ENCODE peak calls at places on chromosomes 3 and 15, in four cellular contexts. K, I, R and N are unnamed samples.

GRCh38 chr3:43013256-43013655 is 34.1 kb downstream of the GASK1A start:
- DNase-seq in I (no peak), R (no peak), K (no peak), N (no peak)

GRCh38 chr15:90145259-90145658 is 43.0 kb upstream of the IDH2 start:
- DNase-seq in I (no peak), K (no peak), R (peak), N (no peak)

GRCh38 chr3:179652467-179653105 is at the start of gene USP13:
- DNase-seq in R (peak), I (peak), K (peak), N (no peak)

GRCh38 chr3:94433811-94434210 is 370.9 kb downstream of the NSUN3 start:
- DNase-seq in K (no peak), I (no peak), R (no peak), N (no peak)

GRCh38 chr3:197542741-197543454 is 12.9 kb downstream of the BDH1 start:
- DNase-seq in R (no peak), K (peak), I (no peak), N (no peak)

GRCh38 chr15:95470529-95470928 is 860.0 kb upstream of the NR2F2 start:
- DNase-seq in R (no peak), I (no peak), K (no peak), N (no peak)

GRCh38 chr15:92915766-92916435 is 15.8 kb downstream of the CHD2 start:
- DNase-seq in I (no peak), R (no peak), K (no peak), N (no peak)

GRCh38 chr3:60742606-60743145 is 508.6 kb downstream of the FHIT start:
- DNase-seq in I (no peak), R (no peak), K (peak), N (no peak)

GRCh38 chr3:22372292-22372949 is 621.4 kb upstream of the ZNF385D start:
- DNase-seq in R (peak), I (no peak), K (peak), N (peak)

GRCh38 chr3:153051427-153052095 is 110.5 kb upstream of the RAP2B start:
- DNase-seq in I (peak), K (no peak), R (no peak), N (no peak)

GRCh38 chr15:72787521-72787920 is 4.0 kb upstream of the ADPGK start:
- DNase-seq in K (no peak), I (no peak), R (no peak), N (no peak)

GRCh38 chr15:83581381-83581780 is 72.5 kb upstream of the ADAMTSL3 start:
- DNase-seq in K (no peak), I (no peak), R (no peak), N (no peak)

GRCh38 chr3:180447156-180447555 is 154.8 kb upstream of the TTC14 start:
- DNase-seq in I (no peak), K (no peak), R (no peak), N (no peak)

GRCh38 chr3:132225664-132226063 is 91.5 kb upstream of the ACP3 start:
- DNase-seq in K (no peak), I (no peak), R (no peak), N (no peak)

GRCh38 chr3:53795176-53795575 is 51.0 kb downstream of the CHDH start:
- DNase-seq in R (no peak), K (no peak), I (no peak), N (no peak)

GRCh38 chr15:90396321-90396720 is 8.3 kb downstream of the IQGAP1 start:
- DNase-seq in K (no peak), I (no peak), R (no peak), N (no peak)

GRCh38 chr15:39219608-39220007 is 361.3 kb upstream of the THBS1 start:
- DNase-seq in K (no peak), I (no peak), R (no peak), N (no peak)

GRCh38 chr15:73387507-73388255 is 18.9 kb upstream of the HCN4 start:
- DNase-seq in K (no peak), I (no peak), R (peak), N (peak)

GRCh38 chr3:60598668-60599067 is 652.6 kb downstream of the FHIT start:
- DNase-seq in K (no peak), R (no peak), I (no peak), N (no peak)

GRCh38 chr3:47578119-47578630 is 490 bp downstream of the CSPG5 start:
- DNase-seq in K (peak), I (peak), R (peak), N (no peak)

GRCh38 chr3:111012388-111013248 is 59.0 kb upstream of the NECTIN3 start:
- DNase-seq in R (no peak), K (no peak), I (peak), N (no peak)

GRCh38 chr15:71899665-71900064 is 89.3 kb downstream of the NR2E3 start:
- DNase-seq in K (no peak), I (no peak), R (no peak), N (no peak)

GRCh38 chr3:14440531-14441239 is 38.3 kb downstream of the SLC6A6 start:
- DNase-seq in I (peak), K (no peak), R (no peak), N (no peak)

GRCh38 chr15:41474941-41475340 is 18.7 kb upstream of the ITPKA start:
- DNase-seq in I (no peak), R (no peak), K (no peak), N (no peak)

GRCh38 chr15:41825572-41826535 is 2.0 kb upstream of the JMJD7 start:
- DNase-seq in I (no peak), K (no peak), R (peak), N (no peak)

GRCh38 chr3:178236555-178237277 is 299.5 kb upstream of the KCNMB2 start:
- DNase-seq in R (no peak), K (no peak), I (no peak), N (no peak)

GRCh38 chr15:63389902-63390301 is 8.3 kb upstream of the CA12 start:
- DNase-seq in K (no peak), I (peak), R (no peak), N (peak)

GRCh38 chr3:66472313-66473134 is 28.3 kb downstream of the LRIG1 start:
- DNase-seq in I (no peak), R (no peak), K (no peak), N (no peak)

GRCh38 chr3:138254199-138254598 is 67.1 kb downstream of the ARMC8 start:
- DNase-seq in K (no peak), I (peak), R (no peak), N (no peak)

GRCh38 chr3:181564222-181564621 is 147.5 kb upstream of the SOX2 start:
- DNase-seq in I (no peak), R (no peak), K (no peak), N (no peak)

GRCh38 chr3:182644800-182645433 is 148.4 kb upstream of the ATP11B start:
- DNase-seq in I (no peak), K (no peak), R (no peak), N (no peak)

GRCh38 chr3:129564981-129565644 is 22.1 kb downstream of the H1-8 start:
- DNase-seq in K (no peak), I (no peak), R (peak), N (no peak)

GRCh38 chr3:102353804-102354203 is 81.0 kb upstream of the ZPLD1 start:
- DNase-seq in I (no peak), K (no peak), R (no peak), N (no peak)

GRCh38 chr15:80207887-80208286 is 44.1 kb downstream of the CTXND1 start:
- DNase-seq in K (no peak), R (no peak), I (peak), N (no peak)

GRCh38 chr3:33061782-33062181 is 35.2 kb downstream of the GLB1 start:
- DNase-seq in R (no peak), I (no peak), K (no peak), N (no peak)

GRCh38 chr3:20043398-20043797 is 3.2 kb downstream of the KAT2B start:
- DNase-seq in I (peak), R (peak), K (peak), N (peak)

GRCh38 chr3:13332158-13332557 is 88.0 kb downstream of the NUP210 start:
- DNase-seq in R (no peak), K (no peak), I (no peak), N (no peak)

GRCh38 chr3:43031490-43032216 is 52.5 kb downstream of the GASK1A start:
- DNase-seq in I (no peak), K (peak), R (no peak), N (peak)